ENCODE peak calls at places on chromosomes 1 and 21, in five cellular contexts. Z is upper lobe of right lung, J is AG09309, H is choroid plexus epithelial cell, U is heart right ventricle. N is an unnamed sample.

GRCh38 chr1:30571380-30571779 is 152.0 kb downstream of the MATN1 start:
- DNase-seq in U (no peak), Z (no peak), H (no peak), J (no peak), N (no peak)

GRCh38 chr1:14519976-14520375 is 78.5 kb upstream of the KAZN start:
- DNase-seq in U (no peak), Z (no peak), H (no peak), J (no peak), N (no peak)

GRCh38 chr1:31891280-31891679 is 46.9 kb downstream of the PTP4A2 start:
- DNase-seq in H (no peak), U (no peak), Z (no peak), J (no peak), N (no peak)

GRCh38 chr1:58768971-58769808 is 14.7 kb downstream of the JUN start:
- DNase-seq in J (no peak), Z (peak; percentile 86), U (peak; percentile 85), H (peak; percentile 77), N (no peak)

GRCh38 chr1:33654267-33654832 is 181.9 kb downstream of the ZSCAN20 start:
- DNase-seq in J (peak; percentile 5), Z (no peak), U (no peak), H (peak; percentile 27), N (no peak)

GRCh38 chr1:90922996-90923395 is 98.8 kb downstream of the ZNF644 start:
- DNase-seq in Z (no peak), U (no peak), H (no peak), J (no peak), N (no peak)

GRCh38 chr1:78114034-78114956 is 68.5 kb downstream of the GIPC2 start:
- DNase-seq in Z (no peak), H (peak; percentile 92), J (peak; percentile 49), U (peak; percentile 32), N (peak; percentile 19)

GRCh38 chr21:15291621-15292266 is 226.9 kb upstream of the NRIP1 start:
- DNase-seq in Z (no peak), J (no peak), H (no peak), U (no peak), N (no peak)

GRCh38 chr1:109794319-109795132 is 30.8 kb upstream of the EPS8L3 start:
- DNase-seq in H (no peak), J (no peak), Z (no peak), U (no peak), N (no peak)

GRCh38 chr1:44628962-44629756 is 45.1 kb downstream of the TMEM53 start:
- DNase-seq in H (peak; percentile 55), U (no peak), Z (no peak), J (peak; percentile 71), N (peak; percentile 78)

GRCh38 chr1:89022167-89022959 is at the start of gene GBP3:
- DNase-seq in Z (no peak), J (peak; percentile 43), H (peak; percentile 84), U (no peak), N (peak; percentile 42)

GRCh38 chr1:156475568-156476500 is 24.7 kb downstream of the MEF2D start:
- DNase-seq in J (peak; percentile 62), H (no peak), U (peak; percentile 77), Z (peak; percentile 68), N (no peak)

GRCh38 chr1:95431216-95431615 is 197.2 kb downstream of the RWDD3 start:
- DNase-seq in H (no peak), J (no peak), U (no peak), Z (no peak), N (no peak)

GRCh38 chr1:54537611-54538010 is 10.4 kb upstream of the ACOT11 start:
- DNase-seq in H (no peak), Z (no peak), J (no peak), U (no peak), N (no peak)

GRCh38 chr1:183753464-183753891 is 51.4 kb upstream of the RGL1 start:
- DNase-seq in J (no peak), Z (no peak), U (no peak), H (no peak), N (no peak)

GRCh38 chr1:30750751-30751291 is 6.8 kb downstream of the LAPTM5 start:
- DNase-seq in Z (no peak), U (no peak), H (no peak), J (no peak), N (no peak)

GRCh38 chr21:21111309-21111920 is 113.2 kb downstream of the NCAM2 start:
- DNase-seq in J (no peak), U (no peak), Z (no peak), H (no peak), N (no peak)

GRCh38 chr1:53175302-53175913 is 21.2 kb upstream of the CPT2 start:
- DNase-seq in Z (no peak), H (no peak), J (no peak), U (no peak), N (no peak)

GRCh38 chr1:181083842-181084605 is 4.5 kb upstream of the IER5 start:
- DNase-seq in J (no peak), H (peak; percentile 83), Z (peak; percentile 67), U (no peak), N (no peak)

GRCh38 chr1:17567582-17567981 is 28.1 kb downstream of the ARHGEF10L start:
- DNase-seq in Z (no peak), U (no peak), H (no peak), J (no peak), N (no peak)

GRCh38 chr21:15430577-15430976 is 299.2 kb upstream of the USP25 start:
- DNase-seq in U (no peak), J (no peak), H (no peak), Z (no peak), N (no peak)

GRCh38 chr1:3670823-3671251 is 18.5 kb downstream of the TP73 start:
- DNase-seq in J (no peak), U (no peak), H (no peak), Z (peak; percentile 61), N (no peak)

GRCh38 chr1:44500181-44501021 is 95.3 kb downstream of the RNF220 start:
- DNase-seq in H (peak; percentile 65), U (peak; percentile 20), Z (no peak), J (no peak), N (no peak)

GRCh38 chr1:53112271-53112774 is 30.1 kb downstream of the SLC1A7 start:
- DNase-seq in J (peak; percentile 72), Z (no peak), U (no peak), H (peak; percentile 61), N (peak; percentile 90)

GRCh38 chr1:225942574-225942973 is 1.6 kb upstream of the LEFTY2 start:
- DNase-seq in H (no peak), J (no peak), Z (no peak), U (no peak), N (no peak)

DNA sequence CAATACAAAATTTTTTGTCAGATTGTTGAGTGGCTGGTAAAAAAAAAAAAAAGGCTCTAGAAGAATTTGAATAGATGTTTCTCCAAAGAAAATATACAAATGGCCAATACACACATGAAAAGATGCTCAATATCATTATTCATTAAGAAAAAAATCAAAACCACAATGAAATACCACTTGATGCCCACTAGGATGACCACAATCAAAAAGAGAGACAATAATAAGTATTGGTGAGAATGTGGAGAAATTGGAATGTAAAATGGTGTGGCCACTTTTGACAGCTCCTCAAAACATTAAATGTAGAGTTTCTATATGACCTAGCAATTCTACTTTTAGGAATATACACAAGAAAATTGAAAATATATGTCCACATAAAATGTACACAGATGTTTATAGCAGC is 100.0 kb downstream of the CLEC20A start:
- DNase-seq in U (no peak), Z (no peak), J (no peak), H (no peak), N (no peak)
- TF ChIP-seq CTCF in U (no peak), Z (no peak), J (no peak), H (no peak), N (no peak)

DNA sequence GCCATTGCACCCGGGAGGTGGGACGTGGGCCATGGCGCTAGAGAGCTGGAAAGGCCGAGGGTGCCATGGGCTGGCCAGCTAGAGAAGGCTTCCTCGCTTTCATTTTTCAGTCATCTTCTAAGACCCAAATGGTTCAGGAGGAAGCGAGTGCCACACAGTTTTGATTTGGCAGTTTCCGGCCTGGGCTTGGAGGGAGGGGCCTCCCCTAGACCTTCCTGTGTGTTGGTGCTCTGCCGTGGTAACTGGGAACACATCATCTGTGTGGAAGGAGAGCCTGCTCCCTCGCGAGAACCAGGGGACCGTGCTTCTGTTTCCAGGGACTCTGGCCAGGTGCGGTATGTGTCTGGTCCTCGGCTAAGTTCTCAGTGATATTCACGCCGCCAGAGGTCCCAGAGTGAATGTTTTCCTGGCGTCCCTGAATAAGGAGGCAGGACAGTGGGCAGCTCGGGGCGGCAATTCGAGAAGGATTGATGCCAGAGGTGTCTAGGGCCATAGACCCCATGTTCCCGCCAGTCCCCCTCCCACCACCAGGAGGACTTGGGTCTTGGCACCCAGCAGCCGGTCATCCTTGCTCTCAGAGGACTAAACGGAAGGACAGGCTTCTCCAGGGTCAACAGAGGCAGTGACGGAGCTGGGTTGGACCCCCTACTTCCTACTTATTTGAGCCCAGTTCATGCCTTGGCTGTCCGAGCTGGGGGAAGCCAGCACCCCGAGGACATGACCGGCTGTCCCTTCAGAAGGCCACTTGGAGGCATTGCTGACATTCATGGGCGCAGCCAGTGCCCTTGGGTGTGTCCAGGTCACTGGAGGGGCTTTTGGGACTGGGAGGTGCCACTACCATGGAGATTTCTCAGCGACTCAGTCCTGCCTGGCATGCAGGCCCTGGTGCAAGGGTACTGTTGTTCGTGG is 2.7 kb upstream of the NPHP4 start:
- DNase-seq in U (peak; percentile 17), H (no peak), Z (peak; percentile 51), J (no peak), N (no peak)
- H3K4me3 ChIP-seq in U (no peak overlapping the region), H (no peak overlapping the region), Z (peak overlapping the region; percentile 76), J (no peak overlapping the region), N (no peak overlapping the region)

GRCh38 chr21:25639167-25639921 is at the start of gene JAM2:
- DNase-seq in H (peak; percentile 23), U (peak; percentile 58), Z (peak; percentile 67), J (no peak), N (no peak)
- TF ChIP-seq CTCF in H (peak; percentile 45), U (peak; percentile 66), Z (peak; percentile 39), J (peak; percentile 24), N (peak; percentile 58)

GRCh38 chr1:201617157-201617556 is 78.2 kb downstream of the NAV1 start:
- DNase-seq in Z (no peak), U (no peak), H (no peak), J (no peak), N (no peak)

GRCh38 chr1:201610806-201611205 is 71.9 kb downstream of the NAV1 start:
- DNase-seq in Z (no peak), U (no peak), J (no peak), H (no peak), N (no peak)

GRCh38 chr1:201612645-201613044 is 73.7 kb downstream of the NAV1 start:
- DNase-seq in U (no peak), H (no peak), Z (no peak), J (no peak), N (no peak)

GRCh38 chr1:201618375-201618774 is 79.4 kb downstream of the NAV1 start:
- DNase-seq in U (no peak), J (no peak), Z (no peak), H (no peak), N (no peak)

DNA sequence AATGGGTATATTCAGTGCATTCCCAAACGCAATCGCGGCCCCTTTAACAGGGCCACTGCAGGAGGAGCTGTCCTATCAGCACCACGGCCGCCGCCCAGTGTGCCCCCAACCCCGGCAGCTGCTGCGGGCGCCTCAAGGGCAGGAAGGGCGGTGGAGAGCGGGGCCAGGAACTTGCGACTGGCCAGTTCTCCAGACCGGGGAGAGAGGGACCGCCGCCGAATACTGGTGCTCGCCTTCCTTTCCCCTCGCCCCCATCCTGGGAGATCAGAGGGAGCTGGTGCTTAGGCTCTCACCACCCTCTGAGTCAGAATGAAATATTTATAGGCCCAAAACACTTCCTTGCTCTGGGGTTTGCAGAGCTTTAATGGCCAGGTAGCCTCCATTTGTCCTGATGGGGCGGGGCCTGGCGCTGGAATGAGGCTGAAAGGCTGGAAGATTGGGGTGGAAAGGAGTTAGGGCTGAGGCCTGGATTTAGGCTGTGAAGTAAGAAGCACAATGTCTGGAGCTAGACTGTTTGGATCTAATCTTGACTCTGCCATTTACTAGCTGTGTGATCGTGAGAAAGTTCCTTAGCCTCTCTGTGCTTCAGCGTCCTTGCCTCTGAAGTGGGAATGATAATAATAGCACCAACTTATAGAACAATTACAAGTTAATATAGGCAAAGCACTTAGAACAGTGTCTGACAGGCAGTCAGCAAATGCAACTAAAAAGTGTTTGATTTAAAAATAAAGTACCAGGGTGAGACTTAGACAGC is 75.5 kb downstream of the NAV1 start:
- DNase-seq in H (peak; percentile 49), U (peak; percentile 49), J (no peak), Z (peak; percentile 69), N (no peak)
- H3K4me3 ChIP-seq in H (no peak overlapping the region), U (peak overlapping the region; percentile 11), J (no peak overlapping the region), Z (no peak overlapping the region), N (no peak overlapping the region)

N was measured in AG04449.